ENCODE peak calls at places on chromosomes 13 and 19, in four cellular contexts. S is HCT116; P is lower lobe of right lung; C is CD8-positive, alpha-beta memory T cell. G is an unnamed sample.

GRCh38 chr19:2044709-2045500 is 6.1 kb downstream of the MKNK2 start:
- DNase-seq in S (no peak), P (no peak), C (no peak), G (no peak)

GRCh38 chr19:55345818-55346724 is 6.4 kb downstream of the KMT5C start:
- DNase-seq in S (no peak), P (peak; percentile 48), C (no peak), G (peak; percentile 66)

GRCh38 chr13:104809483-104809882 is 1726.0 kb downstream of the EFNB2 start:
- DNase-seq in S (no peak), P (no peak), C (no peak), G (no peak)

GRCh38 chr13:76014618-76015315 is 378.6 kb downstream of the LMO7 start:
- DNase-seq in S (no peak), P (no peak), C (no peak), G (no peak)

GRCh38 chr13:26022538-26023292 is 29.1 kb downstream of the SHISA2 start:
- DNase-seq in S (no peak), P (peak; percentile 81), C (no peak), G (no peak)

GRCh38 chr19:50418186-50419021 is at the start of gene SPIB:
- DNase-seq in S (no peak), P (no peak), C (no peak), G (no peak)

GRCh38 chr19:48085077-48085476 is 25.5 kb downstream of the PLA2G4C start:
- DNase-seq in S (no peak), P (no peak), C (no peak), G (no peak)

GRCh38 chr13:30125422-30126073 is 181.8 kb downstream of the KATNAL1 start:
- DNase-seq in S (no peak), P (no peak), C (no peak), G (no peak)

GRCh38 chr13:79492313-79492798 is 11.4 kb downstream of the NDFIP2 start:
- DNase-seq in S (no peak), P (no peak), C (no peak), G (no peak)

GRCh38 chr13:20475927-20476691 is 49.5 kb downstream of the CRYL1 start:
- DNase-seq in S (no peak), P (no peak), C (peak; percentile 52), G (no peak)

GRCh38 chr13:112818698-112819045 is 128.8 kb downstream of the ATP11A start:
- DNase-seq in S (no peak), P (no peak), C (no peak), G (no peak)
- H3K36me3 ChIP-seq in S (peaks cover 42% of the 10 kb centered on the region), P (peaks cover 98% of the 10 kb centered on the region), C (peaks cover 20% of the 10 kb centered on the region), G (peaks cover 13% of the 10 kb centered on the region)

GRCh38 chr13:60351816-60352215 is 45.2 kb upstream of the TDRD3 start:
- DNase-seq in S (no peak), P (no peak), C (no peak), G (no peak)
- H3K4me3 ChIP-seq in S (no peak overlapping the region), P (no peak overlapping the region), C (no peak overlapping the region), G (no peak overlapping the region)

GRCh38 chr19:51916167-51916566 is 11.1 kb upstream of the ZNF613 start:
- DNase-seq in S (no peak), P (no peak), C (no peak), G (no peak)
- H3K9me3 ChIP-seq in S (peaks cover 39% of the 10 kb centered on the region), P (peaks cover 79% of the 10 kb centered on the region), C (peaks cover 39% of the 10 kb centered on the region), G (peaks cover 19% of the 10 kb centered on the region)

GRCh38 chr19:21117041-21117907 is 24.6 kb upstream of the ZNF431 start:
- DNase-seq in S (no peak), P (no peak), C (no peak), G (no peak)
- H3K36me3 ChIP-seq in S (peaks cover 27% of the 10 kb centered on the region), P (peaks cover 11% of the 10 kb centered on the region), C (peaks cover 6% of the 10 kb centered on the region), G (no peaks in the 10 kb centered on the region)

DNA sequence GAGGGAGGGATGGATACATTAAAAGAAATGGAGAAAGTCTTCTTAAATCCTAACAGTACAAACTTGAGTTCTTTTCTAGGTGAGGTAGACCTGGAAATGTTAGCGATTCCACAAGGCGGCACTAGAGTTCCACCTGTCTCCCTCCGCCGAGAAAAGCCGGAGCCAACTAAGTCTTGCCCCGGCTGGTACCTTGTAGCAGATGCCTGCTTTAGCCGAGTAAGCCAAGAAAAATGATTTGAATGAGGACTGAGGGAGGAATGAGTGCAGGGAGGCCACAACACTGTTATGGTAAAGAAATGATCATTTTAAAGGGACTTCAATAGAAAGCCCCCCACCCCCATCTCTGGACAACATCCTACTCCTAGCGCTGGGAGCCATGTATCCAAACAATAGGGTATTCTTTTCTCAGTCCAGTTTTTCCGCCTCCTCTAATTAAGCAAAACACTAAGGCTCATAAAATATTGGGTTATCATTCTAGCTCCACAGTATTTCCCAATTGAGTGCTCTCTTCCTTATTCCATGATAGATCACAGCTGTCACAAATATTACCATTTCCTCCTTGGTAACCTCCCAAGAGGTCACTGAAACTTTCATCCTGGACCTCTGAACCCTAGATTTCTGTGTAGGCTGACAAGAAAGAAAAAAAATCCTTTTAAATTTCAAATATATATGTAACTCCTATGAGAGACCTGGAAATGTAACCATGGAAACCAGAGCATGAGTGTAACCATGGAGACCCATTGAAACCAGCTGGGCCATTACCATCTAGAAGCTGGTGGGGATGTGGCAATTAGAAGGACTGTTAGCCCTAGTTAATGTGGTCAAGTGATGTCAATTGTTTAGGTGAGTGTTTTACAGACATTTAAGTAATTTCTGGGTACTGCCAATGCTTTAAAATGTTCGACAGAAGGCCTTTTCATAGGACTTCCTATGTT is 58.3 kb downstream of the GPALPP1 start:
- DNase-seq in S (peak; percentile 68), P (peak; percentile 69), C (peak; percentile 56), G (peak; percentile 75)
- H3K4me3 ChIP-seq in S (no peak overlapping the region), P (peak overlapping the region; percentile 53), C (peak overlapping the region; percentile 16), G (no peak overlapping the region)

GRCh38 chr19:53581871-53582279 is 43.9 kb downstream of the ZNF331 start:
- DNase-seq in S (no peak), P (no peak), C (no peak), G (no peak)

GRCh38 chr19:53577968-53578367 is 40.0 kb downstream of the ZNF331 start:
- DNase-seq in S (no peak), P (no peak), C (no peak), G (no peak)

GRCh38 chr19:53579518-53579917 is 41.6 kb downstream of the ZNF331 start:
- DNase-seq in S (no peak), P (no peak), C (no peak), G (no peak)

GRCh38 chr19:53583181-53583580 is 45.2 kb downstream of the ZNF331 start:
- DNase-seq in S (no peak), P (no peak), C (no peak), G (no peak)

GRCh38 chr19:53580871-53581835 is 43.2 kb downstream of the ZNF331 start:
- DNase-seq in S (no peak), P (no peak), C (no peak), G (no peak)
- H3K9me3 ChIP-seq in S (peaks cover 15% of the 10 kb centered on the region), P (peaks cover 38% of the 10 kb centered on the region), C (peaks cover 36% of the 10 kb centered on the region), G (peaks cover 9% of the 10 kb centered on the region)